ENCODE peak calls at places on chromosomes 12 and 14, in six cellular contexts. K, H, I, X, N and E are unnamed samples.

GRCh38 chr12:5244513-5244972 is 187.4 kb upstream of the NTF3 start:
- DNase-seq in N (no peak), K (no peak), H (no peak), X (no peak), I (no peak), E (no peak)

GRCh38 chr12:2540535-2540941 is 254.2 kb upstream of the FKBP4 start:
- DNase-seq in K (no peak), N (no peak), I (no peak), H (no peak), X (no peak), E (no peak)

GRCh38 chr12:103864710-103865109 is 23.7 kb upstream of the NT5DC3 start:
- DNase-seq in H (no peak), I (no peak), N (no peak), X (no peak), K (no peak), E (no peak)

GRCh38 chr12:12349711-12350665 is at the start of gene MANSC1:
- DNase-seq in I (peak), H (peak), X (peak), K (no peak), N (no peak), E (no peak)

GRCh38 chr12:90826031-90826430 is 128.9 kb downstream of the CCER1 start:
- DNase-seq in N (no peak), I (no peak), K (no peak), H (no peak), X (no peak), E (no peak)

GRCh38 chr14:90612801-90613200 is 203.4 kb downstream of the TTC7B start:
- DNase-seq in N (no peak), H (no peak), K (no peak), X (no peak), I (no peak), E (no peak)

GRCh38 chr14:104746071-104746545 is 6.8 kb upstream of the SIVA1 start:
- DNase-seq in I (no peak), K (no peak), H (no peak), N (no peak), X (no peak), E (no peak)

GRCh38 chr12:133130808-133131128 is 341 bp downstream of the ZNF10 start:
- DNase-seq in N (no peak), I (peak), H (no peak), X (peak), K (no peak), E (no peak)

GRCh38 chr14:96627811-96628775 is 125.9 kb downstream of the PAPOLA start:
- DNase-seq in K (no peak), N (no peak), H (no peak), I (peak), X (no peak), E (no peak)

GRCh38 chr12:27818421-27818918 is 38.4 kb upstream of the MANSC4 start:
- DNase-seq in N (no peak), X (no peak), K (no peak), I (no peak), H (no peak), E (no peak)

GRCh38 chr12:3771853-3772252 is 18.9 kb upstream of the CRACR2A start:
- DNase-seq in X (no peak), I (no peak), H (no peak), N (no peak), K (no peak), E (no peak)

GRCh38 chr14:104574536-104574935 is 5.0 kb upstream of the C14orf180 start:
- DNase-seq in N (no peak), H (no peak), X (no peak), I (no peak), K (no peak), E (peak)

GRCh38 chr14:83975435-83976222 is 1554.3 kb upstream of the FLRT2 start:
- DNase-seq in K (no peak), H (no peak), I (no peak), X (no peak), N (no peak), E (peak)

GRCh38 chr12:32777159-32777558 is 21.5 kb upstream of the YARS2 start:
- DNase-seq in X (no peak), K (no peak), N (no peak), I (no peak), H (no peak), E (no peak)

GRCh38 chr12:58487280-58488141 is 432.8 kb downstream of the LRIG3 start:
- DNase-seq in I (no peak), K (no peak), X (no peak), H (peak), N (peak), E (no peak)

GRCh38 chr12:58479403-58479802 is 440.9 kb downstream of the LRIG3 start:
- DNase-seq in N (no peak), H (no peak), K (no peak), X (no peak), I (no peak), E (no peak)

GRCh38 chr12:58481811-58482210 is 438.5 kb downstream of the LRIG3 start:
- DNase-seq in N (no peak), X (no peak), K (no peak), H (no peak), I (no peak), E (no peak)
- H3K4me3 ChIP-seq in N (no peak), X (no peak), K (no peak), H (no peak), I (no peak), E (no peak)

GRCh38 chr14:53336729-53337128 is 183.6 kb upstream of the DDHD1 start:
- DNase-seq in I (no peak), N (no peak), X (no peak), H (no peak), K (no peak), E (no peak)
- TF ChIP-seq CTCF in I (no peak), N (no peak), X (no peak), H (no peak), K (no peak), E (no peak)

GRCh38 chr12:131290255-131290959 is 336.7 kb downstream of the ADGRD1 start:
- DNase-seq in X (no peak), K (no peak), I (no peak), H (no peak), N (no peak), E (no peak)
- H3K4me3 ChIP-seq in X (no peak), K (no peak), I (no peak), H (no peak), N (no peak), E (no peak)

GRCh38 chr12:54016051-54016450 is 7.3 kb downstream of the HOXC8 start:
- DNase-seq in X (no peak), H (no peak), K (no peak), N (no peak), I (no peak), E (no peak)

GRCh38 chr12:54016478-54016964 is 7.7 kb downstream of the HOXC8 start:
- DNase-seq in X (no peak), K (peak), I (no peak), H (no peak), N (peak), E (no peak)

GRCh38 chr12:54018608-54018984 is 9.6 kb upstream of the HOXC6 start:
- DNase-seq in X (peak), K (no peak), N (no peak), I (peak), H (no peak), E (no peak)

GRCh38 chr12:54017845-54018607 is 9.2 kb downstream of the HOXC8 start:
- DNase-seq in N (peak), I (peak), H (no peak), X (peak), K (no peak), E (no peak)

DNA sequence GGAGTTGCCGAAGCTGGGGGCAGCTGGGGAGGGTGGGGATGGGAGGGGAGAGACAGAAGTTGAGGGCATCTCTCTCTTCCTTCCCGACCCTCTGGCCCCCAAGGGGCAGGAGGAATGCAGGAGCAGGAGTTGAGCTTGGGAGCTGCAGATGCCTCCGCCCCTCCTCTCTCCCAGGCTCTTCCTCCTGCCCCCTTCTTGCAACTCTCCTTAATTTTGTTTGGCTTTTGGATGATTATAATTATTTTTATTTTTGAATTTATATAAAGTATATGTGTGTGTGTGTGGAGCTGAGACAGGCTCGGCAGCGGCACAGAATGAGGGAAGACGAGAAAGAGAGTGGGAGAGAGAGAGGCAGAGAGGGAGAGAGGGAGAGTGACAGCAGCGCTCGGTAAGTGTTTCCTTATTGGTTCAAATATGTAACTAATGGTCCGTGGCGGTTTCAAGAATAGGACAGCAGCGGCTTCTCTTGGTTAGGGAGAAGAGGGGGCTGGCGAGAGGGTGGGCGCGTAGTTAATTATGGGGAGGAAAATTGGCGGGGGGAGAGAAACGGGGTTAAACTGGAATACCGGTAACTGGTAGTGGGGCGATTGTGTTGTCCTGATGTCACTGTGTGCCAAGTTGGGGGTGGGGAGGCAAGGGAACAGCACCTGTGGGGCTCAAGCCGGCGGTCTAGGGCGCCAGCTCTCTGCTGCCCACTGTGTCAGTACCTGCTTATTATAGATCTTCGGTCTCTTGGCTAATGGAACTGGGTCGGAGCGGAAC is 8.4 kb downstream of the HOXC8 start:
- DNase-seq in N (no peak), H (no peak), X (peak), K (no peak), I (peak), E (no peak)
- TF ChIP-seq CTCF in N (peak), H (no peak), X (peak), K (no peak), I (no peak), E (no peak)

DNA sequence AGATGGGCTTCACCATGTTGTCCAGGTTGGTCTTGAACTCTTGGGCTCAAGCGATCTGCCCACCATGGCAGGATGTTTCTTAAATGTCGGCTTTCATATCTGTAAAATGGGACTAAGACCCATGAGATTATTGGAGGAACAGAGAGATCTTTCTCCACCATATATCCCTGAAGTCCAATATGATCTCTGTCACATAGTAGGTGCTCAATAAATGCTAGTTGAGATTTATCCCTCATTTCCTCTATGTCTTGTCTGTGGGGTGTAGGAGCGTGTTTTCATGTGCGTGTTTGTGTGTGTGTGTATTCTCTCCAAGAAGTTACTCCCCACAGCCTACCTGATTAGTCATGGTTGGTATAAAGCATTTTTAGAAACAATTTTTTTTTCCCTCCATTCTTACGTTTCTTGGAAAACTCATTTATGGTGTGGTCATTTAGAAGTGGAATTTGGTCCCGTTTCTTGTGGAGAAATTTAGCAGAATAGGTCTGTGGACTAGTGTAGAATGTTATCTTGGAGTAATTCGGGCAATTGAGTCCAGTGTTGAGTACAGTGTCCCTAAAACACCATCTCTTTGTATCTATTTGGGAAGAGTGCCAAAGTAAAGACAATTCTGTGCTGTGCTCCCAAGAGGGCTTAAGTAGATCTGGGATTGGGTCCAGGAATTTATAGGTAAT is 4.3 kb downstream of the STRAP start:
- DNase-seq in I (no peak), X (no peak), H (peak), N (peak), K (no peak), E (no peak)
- H3K4me3 ChIP-seq in I (no peak), X (no peak), H (no peak), N (no peak), K (no peak), E (no peak)

DNA sequence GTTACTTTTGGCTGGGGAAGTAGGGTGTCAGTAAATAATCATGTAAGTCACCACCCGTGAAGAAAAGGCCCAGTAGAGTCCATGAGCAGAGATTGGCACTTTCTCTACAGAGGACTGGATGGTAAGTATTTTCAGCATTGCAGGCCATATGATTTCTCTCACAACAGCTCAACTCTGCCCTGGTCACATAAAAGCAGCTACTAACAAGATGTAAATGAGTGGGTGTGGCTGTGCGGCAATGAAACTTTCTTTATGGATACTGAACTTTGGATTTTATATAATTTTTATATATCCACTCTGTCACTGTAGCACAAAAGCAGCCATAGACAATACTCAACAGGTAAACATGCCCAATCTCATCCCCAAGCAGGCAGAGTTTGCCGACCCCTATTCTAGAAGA is 343.6 kb downstream of the GLT1D1 start:
- DNase-seq in K (no peak), N (no peak), I (no peak), X (no peak), H (no peak), E (no peak)
- TF ChIP-seq CTCF in K (no peak), N (no peak), I (no peak), X (no peak), H (no peak), E (no peak)

GRCh38 chr14:25034803-25035681 is 14.9 kb downstream of the STXBP6 start:
- DNase-seq in I (no peak), X (no peak), H (no peak), N (no peak), K (no peak), E (no peak)

GRCh38 chr14:25039933-25040332 is 10.0 kb downstream of the STXBP6 start:
- DNase-seq in K (no peak), I (no peak), X (no peak), N (no peak), H (no peak), E (no peak)

GRCh38 chr14:25037032-25037431 is 12.9 kb downstream of the STXBP6 start:
- DNase-seq in K (no peak), I (no peak), H (no peak), X (no peak), N (no peak), E (no peak)

GRCh38 chr14:25041484-25041883 is 8.5 kb downstream of the STXBP6 start:
- DNase-seq in N (no peak), X (no peak), I (no peak), H (peak), K (no peak), E (no peak)

GRCh38 chr14:25038044-25038668 is 11.8 kb downstream of the STXBP6 start:
- DNase-seq in N (no peak), H (no peak), K (no peak), X (no peak), I (no peak), E (no peak)
- H3K4me3 ChIP-seq in N (no peak), H (no peak), K (no peak), X (no peak), I (no peak), E (no peak)

DNA sequence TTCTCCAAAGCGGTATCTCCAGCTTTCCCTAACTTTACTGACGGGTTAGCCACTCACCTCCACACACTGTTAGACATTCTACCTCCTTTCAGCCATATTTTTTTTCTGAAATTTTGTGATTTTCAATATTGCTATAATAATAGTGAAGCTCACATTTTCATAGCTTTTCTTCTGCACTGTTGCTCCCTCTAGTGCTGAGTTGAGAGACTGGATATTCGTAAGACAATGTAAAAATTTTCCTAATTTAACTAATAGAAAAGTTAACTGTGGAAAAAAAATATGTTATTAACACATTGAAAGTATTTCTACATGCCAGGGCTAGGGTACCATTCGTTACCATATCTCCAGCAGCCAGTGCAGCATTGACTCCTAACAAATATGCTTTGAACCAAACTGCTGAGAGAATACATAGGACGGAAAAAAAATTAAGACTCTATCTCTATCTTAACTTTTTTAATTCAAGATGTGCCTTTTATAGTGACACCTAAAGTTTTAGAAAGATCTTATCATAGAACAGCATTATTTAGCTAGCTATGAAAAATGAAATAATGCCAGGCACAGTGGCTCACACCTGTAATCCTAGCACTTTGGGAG is 48.7 kb upstream of the ABCC9 start:
- DNase-seq in X (no peak), H (peak), K (no peak), I (no peak), N (peak), E (peak)
- TF ChIP-seq CTCF in X (no peak), H (peak), K (peak), I (peak), N (peak), E (peak)

GRCh38 chr14:64506751-64507150 is 2.2 kb downstream of the ZBTB1 start:
- DNase-seq in H (no peak), K (no peak), X (no peak), I (no peak), N (no peak), E (no peak)
- H3K4me3 ChIP-seq in H (peak), K (peak), X (no peak), I (peak), N (peak), E (no peak)